ENCODE peak calls at places on chromosomes 7 and 10, in five cellular contexts. J, T, V, W and X are unnamed samples.

GRCh38 chr7:81264116-81264515 is 345.3 kb upstream of the SEMA3C start:
- DNase-seq in V (no peak), W (no peak), J (no peak), T (no peak), X (no peak)

GRCh38 chr7:137879357-137880158 is 32.8 kb upstream of the DGKI start:
- DNase-seq in V (peak; percentile 31), T (no peak), J (no peak), W (no peak), X (no peak)

GRCh38 chr10:31343551-31343950 is 24.5 kb downstream of the ZEB1 start:
- DNase-seq in T (no peak), J (no peak), V (no peak), W (no peak), X (no peak)

GRCh38 chr7:36533717-36534116 is 144.1 kb downstream of the ANLN start:
- DNase-seq in V (no peak), J (no peak), W (no peak), T (no peak), X (no peak)

GRCh38 chr7:106812027-106812643 is 52.9 kb upstream of the PIK3CG start:
- DNase-seq in T (peak; percentile 52), J (no peak), V (no peak), W (no peak), X (no peak)

GRCh38 chr10:88853155-88853554 is 1.5 kb upstream of the ANKRD22 start:
- DNase-seq in W (no peak), J (no peak), V (no peak), T (no peak), X (no peak)

GRCh38 chr10:110840225-110840922 is 31.4 kb upstream of the PDCD4 start:
- DNase-seq in J (no peak), W (no peak), T (no peak), V (no peak), X (no peak)

GRCh38 chr7:87886875-87887274 is 10.6 kb downstream of the DBF4 start:
- DNase-seq in T (no peak), W (no peak), J (no peak), V (no peak), X (peak; percentile 44)

GRCh38 chr7:106064329-106064728 is 47.8 kb downstream of the SYPL1 start:
- DNase-seq in W (no peak), J (no peak), V (no peak), T (no peak), X (no peak)

GRCh38 chr10:73871915-73872710 is 2.2 kb downstream of the CAMK2G start:
- DNase-seq in W (no peak), V (no peak), T (no peak), J (no peak), X (no peak)

GRCh38 chr7:144622751-144623150 is 213.1 kb downstream of the TPK1 start:
- DNase-seq in V (no peak), T (no peak), W (no peak), J (no peak), X (no peak)

GRCh38 chr7:756231-756927 is 29.3 kb upstream of the PRKAR1B start:
- DNase-seq in J (no peak), W (no peak), T (no peak), V (no peak), X (no peak)

GRCh38 chr10:22620140-22620857 is 94.1 kb downstream of the PIP4K2A start:
- DNase-seq in J (no peak), W (no peak), T (no peak), V (peak; percentile 93), X (peak; percentile 99)